ENCODE peak calls at places on chromosomes 6 and 20, in five cellular contexts. One of them, this sample, is unnamed.
A peak's percentile ranks its signal among the peaks of the same experiment; 100 is the strongest.

GRCh38 chr6:99345164-99345563 is 4.3 kb downstream of the FAXC start:
- DNase-seq in cardiac fibroblast: no peak
- DNase-seq in AG10803: no peak
- DNase-seq in astrocyte of the spinal cord: no peak
- DNase-seq in psoas muscle: no peak
- DNase-seq in this sample: no peak

GRCh38 chr6:153941768-153942167 is 97.3 kb upstream of the OPRM1 start:
- DNase-seq in AG10803: no peak
- DNase-seq in cardiac fibroblast: no peak
- DNase-seq in astrocyte of the spinal cord: no peak
- DNase-seq in psoas muscle: no peak
- DNase-seq in this sample: peak; percentile 31

GRCh38 chr6:160041608-160042007 is 72.7 kb downstream of the IGF2R start:
- DNase-seq in cardiac fibroblast: peak; percentile 88
- DNase-seq in psoas muscle: peak; percentile 63
- DNase-seq in AG10803: peak; percentile 86
- DNase-seq in astrocyte of the spinal cord: peak; percentile 92
- DNase-seq in this sample: peak; percentile 68

GRCh38 chr6:134720353-134721094 is 229.4 kb downstream of the ALDH8A1 start:
- DNase-seq in astrocyte of the spinal cord: no peak
- DNase-seq in psoas muscle: no peak
- DNase-seq in AG10803: no peak
- DNase-seq in cardiac fibroblast: peak; percentile 54
- DNase-seq in this sample: no peak

GRCh38 chr6:165850434-165851019 is 187.5 kb upstream of the PDE10A start:
- DNase-seq in AG10803: peak; percentile 55
- DNase-seq in psoas muscle: peak; percentile 64
- DNase-seq in astrocyte of the spinal cord: peak; percentile 56
- DNase-seq in cardiac fibroblast: peak; percentile 78
- DNase-seq in this sample: peak; percentile 85

GRCh38 chr6:160421854-160422253 is 73.7 kb downstream of the SLC22A3 start:
- DNase-seq in psoas muscle: peak; percentile 58
- DNase-seq in cardiac fibroblast: peak; percentile 90
- DNase-seq in astrocyte of the spinal cord: no peak
- DNase-seq in AG10803: peak; percentile 29
- DNase-seq in this sample: no peak

GRCh38 chr6:87029711-87030314 is 65.1 kb downstream of the CGA start:
- DNase-seq in astrocyte of the spinal cord: peak; percentile 69
- DNase-seq in psoas muscle: no peak
- DNase-seq in AG10803: peak; percentile 69
- DNase-seq in cardiac fibroblast: peak; percentile 68
- DNase-seq in this sample: no peak

GRCh38 chr20:43444107-43444506 is 13.6 kb upstream of the SRSF6 start:
- DNase-seq in astrocyte of the spinal cord: no peak
- DNase-seq in AG10803: no peak
- DNase-seq in psoas muscle: no peak
- DNase-seq in cardiac fibroblast: no peak
- DNase-seq in this sample: no peak

GRCh38 chr6:158122048-158122447 is 46.0 kb downstream of the SERAC1 start:
- DNase-seq in cardiac fibroblast: no peak
- DNase-seq in astrocyte of the spinal cord: no peak
- DNase-seq in AG10803: no peak
- DNase-seq in psoas muscle: no peak
- DNase-seq in this sample: no peak

GRCh38 chr20:3133156-3133555 is 26.5 kb downstream of the FASTKD5 start:
- DNase-seq in AG10803: no peak
- DNase-seq in astrocyte of the spinal cord: peak; percentile 16
- DNase-seq in psoas muscle: no peak
- DNase-seq in cardiac fibroblast: no peak
- DNase-seq in this sample: no peak

GRCh38 chr6:36120539-36120938 is 9.8 kb upstream of the MAPK13 start:
- DNase-seq in AG10803: no peak
- DNase-seq in psoas muscle: no peak
- DNase-seq in astrocyte of the spinal cord: no peak
- DNase-seq in cardiac fibroblast: no peak
- DNase-seq in this sample: no peak

GRCh38 chr6:158543606-158544185 is 16.2 kb upstream of the TMEM181 start:
- DNase-seq in AG10803: no peak
- DNase-seq in astrocyte of the spinal cord: no peak
- DNase-seq in cardiac fibroblast: no peak
- DNase-seq in psoas muscle: no peak
- DNase-seq in this sample: no peak

GRCh38 chr6:25519856-25520255 is 132.2 kb upstream of the SCGN start:
- DNase-seq in psoas muscle: no peak
- DNase-seq in astrocyte of the spinal cord: peak; percentile 5
- DNase-seq in cardiac fibroblast: no peak
- DNase-seq in AG10803: peak; percentile 55
- DNase-seq in this sample: no peak

GRCh38 chr20:35297153-35297552 is 4.9 kb upstream of the FAM83C start:
- DNase-seq in cardiac fibroblast: peak; percentile 27
- DNase-seq in astrocyte of the spinal cord: no peak
- DNase-seq in psoas muscle: no peak
- DNase-seq in AG10803: no peak
- DNase-seq in this sample: no peak

GRCh38 chr6:136979206-136979605 is 57.1 kb downstream of the SLC35D3 start:
- DNase-seq in astrocyte of the spinal cord: no peak
- DNase-seq in cardiac fibroblast: no peak
- DNase-seq in AG10803: no peak
- DNase-seq in psoas muscle: no peak
- DNase-seq in this sample: no peak

GRCh38 chr20:2006452-2007381 is 12.9 kb upstream of the PDYN start:
- DNase-seq in cardiac fibroblast: peak; percentile 56
- DNase-seq in psoas muscle: no peak
- DNase-seq in astrocyte of the spinal cord: peak; percentile 23
- DNase-seq in AG10803: peak; percentile 86
- DNase-seq in this sample: no peak

GRCh38 chr6:125153541-125154183 is at the start of gene TPD52L1:
- DNase-seq in cardiac fibroblast: peak; percentile 68
- DNase-seq in astrocyte of the spinal cord: peak; percentile 67
- DNase-seq in psoas muscle: peak; percentile 83
- DNase-seq in AG10803: peak; percentile 60
- DNase-seq in this sample: peak; percentile 92

GRCh38 chr20:22861990-22862389 is 173.1 kb upstream of the SSTR4 start:
- DNase-seq in astrocyte of the spinal cord: no peak
- DNase-seq in AG10803: no peak
- DNase-seq in psoas muscle: peak; percentile 21
- DNase-seq in cardiac fibroblast: peak; percentile 12
- DNase-seq in this sample: no peak

GRCh38 chr6:37492236-37493046 is 7.3 kb downstream of the CCDC167 start:
- DNase-seq in psoas muscle: no peak
- DNase-seq in cardiac fibroblast: no peak
- DNase-seq in astrocyte of the spinal cord: no peak
- DNase-seq in AG10803: no peak
- DNase-seq in this sample: no peak

GRCh38 chr20:42483694-42484303 is 705.9 kb downstream of the PTPRT start:
- DNase-seq in cardiac fibroblast: no peak
- DNase-seq in AG10803: no peak
- DNase-seq in astrocyte of the spinal cord: no peak
- DNase-seq in psoas muscle: no peak
- DNase-seq in this sample: peak; percentile 24

GRCh38 chr6:40586800-40587201 is 363 bp downstream of the LRFN2 start:
- DNase-seq in AG10803: no peak
- DNase-seq in cardiac fibroblast: peak; percentile 2
- DNase-seq in psoas muscle: no peak
- DNase-seq in astrocyte of the spinal cord: no peak
- DNase-seq in this sample: no peak

GRCh38 chr6:2857185-2857579 is 15.5 kb upstream of the SERPINB1 start:
- DNase-seq in cardiac fibroblast: no peak
- DNase-seq in astrocyte of the spinal cord: no peak
- DNase-seq in AG10803: no peak
- DNase-seq in psoas muscle: no peak
- DNase-seq in this sample: no peak

GRCh38 chr6:2855061-2855519 is 13.4 kb upstream of the SERPINB1 start:
- DNase-seq in astrocyte of the spinal cord: peak; percentile 13
- DNase-seq in AG10803: no peak
- DNase-seq in psoas muscle: no peak
- DNase-seq in cardiac fibroblast: peak; percentile 78
- DNase-seq in this sample: no peak

GRCh38 chr6:2858678-2859324 is 17.1 kb upstream of the SERPINB1 start:
- DNase-seq in AG10803: no peak
- DNase-seq in cardiac fibroblast: no peak
- DNase-seq in psoas muscle: no peak
- DNase-seq in astrocyte of the spinal cord: peak; percentile 32
- DNase-seq in this sample: no peak

GRCh38 chr6:2859325-2859700 is 17.6 kb upstream of the SERPINB1 start:
- DNase-seq in astrocyte of the spinal cord: no peak
- DNase-seq in psoas muscle: no peak
- DNase-seq in cardiac fibroblast: no peak
- DNase-seq in AG10803: no peak
- DNase-seq in this sample: no peak

DNA sequence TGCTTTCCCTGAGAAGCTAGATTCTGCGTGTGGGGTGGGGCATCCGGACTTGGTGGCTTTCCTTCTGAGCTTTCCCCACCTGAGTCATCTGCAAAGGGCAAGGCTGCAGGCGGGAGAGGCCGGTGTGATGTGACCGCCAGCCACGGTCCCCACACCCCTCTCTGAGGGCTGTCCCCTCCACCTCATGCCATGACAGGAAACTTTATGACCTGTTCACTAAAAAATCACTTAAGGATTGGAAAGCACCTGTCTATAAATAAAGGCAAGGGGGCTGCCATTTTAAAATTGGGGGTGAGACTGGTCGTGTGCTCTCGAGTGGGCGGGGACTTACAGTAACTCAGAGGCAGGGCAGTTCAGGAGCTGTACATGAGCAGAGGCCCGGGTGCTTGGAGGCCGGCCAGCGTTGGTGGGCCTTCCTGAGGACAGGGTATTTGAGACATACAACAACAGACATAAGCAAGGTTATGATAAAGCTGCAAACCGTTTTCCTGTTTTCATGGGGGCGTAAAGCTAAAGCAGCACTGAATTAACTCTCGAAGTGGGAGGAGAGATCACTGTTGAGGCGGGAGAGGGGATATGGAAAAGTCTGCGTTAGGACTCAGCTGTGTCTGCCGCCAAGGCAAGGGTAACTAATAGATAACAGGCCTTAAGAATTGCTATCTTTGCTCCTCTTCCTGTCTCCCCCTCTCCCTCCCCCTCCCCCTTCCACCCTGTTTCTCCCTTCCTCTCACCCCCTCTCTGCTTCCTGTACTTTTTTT is 16.1 kb upstream of the SERPINB1 start:
- DNase-seq in psoas muscle: no peak
- DNase-seq in AG10803: peak; percentile 37
- DNase-seq in cardiac fibroblast: peak; percentile 95
- DNase-seq in astrocyte of the spinal cord: peak; percentile 83
- DNase-seq in this sample: no peak
- H3K4me3 ChIP-seq in psoas muscle: no peak overlapping the region
- H3K4me3 ChIP-seq in AG10803: no peak overlapping the region
- H3K4me3 ChIP-seq in cardiac fibroblast: no peak overlapping the region
- H3K4me3 ChIP-seq in astrocyte of the spinal cord: no peak overlapping the region
- H3K4me3 ChIP-seq in this sample: no peak overlapping the region

GRCh38 chr20:57396212-57396611 is 5.0 kb downstream of the RBM38 start:
- DNase-seq in cardiac fibroblast: no peak
- DNase-seq in AG10803: no peak
- DNase-seq in psoas muscle: peak; percentile 16
- DNase-seq in astrocyte of the spinal cord: no peak
- DNase-seq in this sample: no peak

GRCh38 chr20:57396638-57397003 is 5.4 kb downstream of the RBM38 start:
- DNase-seq in psoas muscle: no peak
- DNase-seq in cardiac fibroblast: no peak
- DNase-seq in astrocyte of the spinal cord: no peak
- DNase-seq in AG10803: no peak
- DNase-seq in this sample: no peak

GRCh38 chr20:57394087-57395082 is 3.2 kb downstream of the RBM38 start:
- DNase-seq in psoas muscle: peak; percentile 18
- DNase-seq in astrocyte of the spinal cord: no peak
- DNase-seq in cardiac fibroblast: no peak
- DNase-seq in AG10803: no peak
- DNase-seq in this sample: peak; percentile 15

GRCh38 chr20:57397004-57397692 is 6.0 kb downstream of the RBM38 start:
- DNase-seq in psoas muscle: peak; percentile 11
- DNase-seq in AG10803: no peak
- DNase-seq in cardiac fibroblast: no peak
- DNase-seq in astrocyte of the spinal cord: no peak
- DNase-seq in this sample: no peak

DNA sequence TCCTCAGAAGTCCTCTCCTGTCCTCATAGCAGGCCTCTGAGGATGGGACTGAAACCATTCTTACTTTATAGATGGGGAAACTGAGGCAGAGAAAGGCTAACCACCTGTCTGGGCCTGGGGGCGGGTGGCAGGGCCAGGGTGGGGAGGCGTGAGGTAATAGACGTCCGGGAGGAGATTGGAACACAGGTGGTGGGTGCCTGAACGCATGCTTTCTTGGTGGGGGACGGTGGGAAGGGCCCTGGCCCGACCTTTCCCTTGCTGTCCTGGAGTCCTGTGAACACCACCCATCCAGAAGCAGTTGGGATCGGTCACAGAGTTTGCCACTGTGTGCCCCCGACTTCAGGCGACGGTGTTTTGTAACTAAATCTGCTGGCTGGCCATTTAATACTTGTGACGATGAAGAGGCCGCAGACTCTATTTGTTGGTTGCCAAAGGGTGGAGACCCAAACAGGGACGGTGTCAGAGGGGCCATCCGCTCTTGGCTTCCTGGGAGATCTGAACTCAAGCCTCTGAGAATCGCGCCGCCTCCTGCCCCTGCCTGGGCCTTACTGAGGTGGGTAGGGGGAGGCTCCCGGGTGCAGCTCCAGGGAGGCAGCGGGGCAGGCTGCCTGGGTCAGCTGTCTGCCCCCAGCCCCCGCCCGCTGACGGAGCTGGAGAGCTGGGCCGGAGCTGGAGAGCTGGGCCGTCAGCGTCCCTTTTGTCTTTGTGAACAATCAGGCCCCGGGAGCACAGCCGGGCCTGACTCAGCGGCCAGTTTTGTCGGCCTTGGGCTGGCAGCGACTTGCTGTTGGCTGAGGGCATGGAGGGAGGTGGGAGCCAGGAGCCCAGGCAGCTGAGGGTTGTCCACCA is 4.1 kb downstream of the RBM38 start:
- DNase-seq in cardiac fibroblast: peak; percentile 73
- DNase-seq in psoas muscle: peak; percentile 86
- DNase-seq in astrocyte of the spinal cord: peak; percentile 84
- DNase-seq in AG10803: peak; percentile 66
- DNase-seq in this sample: peak; percentile 53
- H3K4me3 ChIP-seq in cardiac fibroblast: no peak overlapping the region
- H3K4me3 ChIP-seq in psoas muscle: peak overlapping the region; percentile 77
- H3K4me3 ChIP-seq in astrocyte of the spinal cord: no peak overlapping the region
- H3K4me3 ChIP-seq in AG10803: no peak overlapping the region
- H3K4me3 ChIP-seq in this sample: no peak overlapping the region

DNA sequence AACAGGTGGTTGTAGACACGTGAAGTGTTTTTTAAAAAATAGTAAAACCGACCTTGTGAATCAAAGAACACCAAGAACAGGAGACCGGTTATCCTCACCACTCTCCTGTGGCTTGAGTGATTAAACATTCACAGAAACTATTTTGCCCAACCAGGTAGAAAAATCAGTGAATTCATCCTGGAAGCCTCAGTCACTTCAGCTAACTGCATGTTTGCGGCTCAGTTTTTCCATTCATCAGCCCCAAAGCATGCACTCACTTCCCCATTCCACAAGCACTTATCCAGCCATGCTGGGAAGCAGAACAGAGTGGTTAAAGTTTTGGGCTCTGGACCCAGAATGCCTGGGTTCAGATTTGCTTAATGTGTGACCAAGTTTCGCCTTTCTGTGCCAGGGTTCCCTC is 2.4 kb downstream of the LRRN4 start:
- DNase-seq in cardiac fibroblast: peak; percentile 45
- DNase-seq in astrocyte of the spinal cord: peak; percentile 75
- DNase-seq in psoas muscle: no peak
- DNase-seq in AG10803: peak; percentile 81
- DNase-seq in this sample: no peak
- H3K4me3 ChIP-seq in cardiac fibroblast: no peak overlapping the region
- H3K4me3 ChIP-seq in astrocyte of the spinal cord: peak overlapping the region; percentile 12
- H3K4me3 ChIP-seq in psoas muscle: peak overlapping the region; percentile 53
- H3K4me3 ChIP-seq in AG10803: peak overlapping the region; percentile 48
- H3K4me3 ChIP-seq in this sample: peak overlapping the region; percentile 45

GRCh38 chr6:105488521-105489212 is 85.8 kb upstream of the PREP start:
- DNase-seq in AG10803: peak; percentile 22
- DNase-seq in astrocyte of the spinal cord: no peak
- DNase-seq in psoas muscle: no peak
- DNase-seq in cardiac fibroblast: peak; percentile 20
- DNase-seq in this sample: no peak
- H3K4me3 ChIP-seq in AG10803: no peak overlapping the region
- H3K4me3 ChIP-seq in astrocyte of the spinal cord: no peak overlapping the region
- H3K4me3 ChIP-seq in psoas muscle: peak overlapping the region; percentile 13
- H3K4me3 ChIP-seq in cardiac fibroblast: no peak overlapping the region
- H3K4me3 ChIP-seq in this sample: no peak overlapping the region

This sample was measured in pancreas.